ENCODE peak calls at places on chromosomes 6 and 20, in nine cellular contexts. E is GM04503, T is lower lobe of right lung, G is Right ventricle myocardium superior, O is A549, W is NCI-H1092 treated with DMSO at 0.1 percent for 48 hours, M is GDM1, U is BE2C, K is fibroblast of pulmonary artery. X is an unnamed sample.

GRCh38 chr6:49556429-49556837 is 6.0 kb downstream of the C6orf141 start:
- DNase-seq in K (peak; percentile 65), T (no peak), O (peak; percentile 53), E (peak; percentile 37), U (no peak), W (no peak), G (no peak), M (no peak), X (no peak)

GRCh38 chr6:119929121-119929520 is 579.6 kb upstream of the MAN1A1 start:
- DNase-seq in E (no peak), T (no peak), K (no peak), O (no peak), U (no peak), G (no peak), M (no peak), W (no peak), X (no peak)

GRCh38 chr6:3228046-3228671 is 706 bp upstream of the TUBB2B start:
- DNase-seq in U (peak; percentile 58), E (no peak), T (no peak), O (no peak), W (peak; percentile 72), K (no peak), G (no peak), M (no peak), X (peak; percentile 89)

GRCh38 chr6:62971976-62972658 is 239.2 kb upstream of the FKBP1C start:
- DNase-seq in K (no peak), M (no peak), U (no peak), G (no peak), O (no peak), T (no peak), W (no peak), E (no peak), X (no peak)

GRCh38 chr6:23841116-23841515 is 284.9 kb upstream of the NRSN1 start:
- DNase-seq in T (no peak), K (no peak), E (no peak), U (no peak), M (no peak), W (no peak), O (no peak), G (no peak), X (no peak)

GRCh38 chr6:137846772-137847313 is 20.2 kb upstream of the TNFAIP3 start:
- DNase-seq in O (no peak), K (no peak), E (no peak), W (no peak), T (peak; percentile 83), U (no peak), M (peak; percentile 54), G (peak; percentile 76), X (no peak)

GRCh38 chr6:17473554-17473953 is 80.2 kb downstream of the CAP2 start:
- DNase-seq in M (no peak), U (no peak), E (no peak), T (no peak), G (no peak), K (no peak), O (no peak), W (peak; percentile 34), X (no peak)

GRCh38 chr6:128139519-128139918 is 238.7 kb upstream of the THEMIS start:
- DNase-seq in T (no peak), E (no peak), K (peak; percentile 58), W (no peak), G (no peak), U (no peak), M (no peak), O (peak; percentile 3), X (no peak)

GRCh38 chr6:46410330-46410953 is 80.8 kb downstream of the RCAN2 start:
- DNase-seq in T (no peak), G (no peak), K (peak; percentile 68), E (no peak), W (peak; percentile 70), U (no peak), O (no peak), M (no peak), X (no peak)

GRCh38 chr20:62571667-62572344 is 70.5 kb upstream of the SLCO4A1 start:
- DNase-seq in O (no peak), T (no peak), G (no peak), E (no peak), U (peak; percentile 77), W (no peak), K (no peak), M (peak; percentile 28), X (no peak)

GRCh38 chr6:95601133-95601532 is 23.8 kb downstream of the MANEA start:
- DNase-seq in M (no peak), W (no peak), T (no peak), E (no peak), G (no peak), U (no peak), O (no peak), K (peak; percentile 14), X (no peak)

GRCh38 chr6:151592449-151593169 is 98.8 kb downstream of the CCDC170 start:
- DNase-seq in W (no peak), T (no peak), O (no peak), G (no peak), E (no peak), K (no peak), U (no peak), M (no peak), X (no peak)

GRCh38 chr20:51565741-51566140 is 23.2 kb upstream of the NFATC2 start:
- DNase-seq in T (no peak), U (no peak), O (no peak), E (no peak), G (no peak), M (no peak), W (no peak), K (no peak), X (no peak)

GRCh38 chr20:5463007-5463686 is 146.4 kb upstream of the PROKR2 start:
- DNase-seq in M (no peak), K (no peak), E (no peak), O (no peak), G (no peak), U (no peak), T (no peak), W (peak; percentile 32), X (no peak)

GRCh38 chr20:50787181-50787580 is 7.7 kb upstream of the BCAS4 start:
- DNase-seq in K (no peak), G (no peak), T (no peak), U (no peak), M (no peak), E (no peak), O (no peak), W (no peak), X (no peak)

GRCh38 chr20:53841741-53842140 is 228.7 kb downstream of the BCAS1 start:
- DNase-seq in T (no peak), O (no peak), E (no peak), K (no peak), W (no peak), U (no peak), G (no peak), M (no peak), X (no peak)

GRCh38 chr20:63091901-63092659 is 85.3 kb upstream of the BHLHE23 start:
- DNase-seq in M (no peak), E (no peak), G (peak; percentile 19), T (peak; percentile 38), K (no peak), O (no peak), U (peak; percentile 3), W (no peak), X (no peak)

GRCh38 chr6:12383448-12383847 is 93.3 kb downstream of the EDN1 start:
- DNase-seq in M (no peak), U (no peak), O (no peak), T (no peak), G (no peak), W (no peak), E (no peak), K (no peak), X (peak; percentile 28)

GRCh38 chr6:118283759-118284158 is 264.3 kb upstream of the PLN start:
- DNase-seq in W (peak; percentile 66), U (peak; percentile 72), E (no peak), O (peak; percentile 9), G (no peak), K (peak; percentile 80), T (no peak), M (peak; percentile 41), X (peak; percentile 46)

GRCh38 chr6:158286413-158286812 is 25.9 kb upstream of the TULP4 start:
- DNase-seq in O (no peak), E (peak; percentile 62), K (peak; percentile 68), T (no peak), W (no peak), U (no peak), G (no peak), M (no peak), X (no peak)

GRCh38 chr6:169589293-169589692 is 112.5 kb downstream of the WDR27 start:
- DNase-seq in U (no peak), T (no peak), E (no peak), M (no peak), G (no peak), W (peak; percentile 56), O (no peak), K (peak; percentile 37), X (no peak)

GRCh38 chr6:52513464-52513863 is 63.4 kb downstream of the TRAM2 start:
- DNase-seq in E (no peak), O (no peak), W (no peak), K (no peak), G (no peak), M (no peak), T (no peak), U (peak; percentile 35), X (no peak)

GRCh38 chr6:26194774-26195375 is 107.6 kb downstream of the HFE start:
- DNase-seq in G (no peak), W (no peak), U (no peak), M (no peak), T (no peak), O (no peak), E (no peak), K (no peak), X (no peak)

GRCh38 chr6:34027445-34027936 is 118.4 kb downstream of the GRM4 start:
- DNase-seq in O (peak; percentile 68), U (peak; percentile 83), K (peak; percentile 22), E (no peak), M (peak; percentile 58), W (no peak), T (no peak), G (peak; percentile 59), X (peak; percentile 83)

GRCh38 chr6:7479801-7480266 is 61.6 kb upstream of the DSP start:
- DNase-seq in K (peak; percentile 77), O (peak; percentile 51), G (no peak), T (no peak), M (no peak), W (no peak), E (peak; percentile 36), U (no peak), X (peak; percentile 97)